ENCODE peak calls at places on chromosomes 6 and 20, in nine cellular contexts. G is heart left ventricle; L is osteoblast; U is foreskin keratinocyte; N is RWPE1; T is CD8-positive, alpha-beta T cell; W is CD8-positive, alpha-beta memory T cell; E is H9; C is iPS DF 6.9. A is an unnamed sample.

GRCh38 chr6:160132776-160133338 is 11.2 kb downstream of the SLC22A1 start:
- DNase-seq in N (peak), T (no peak), C (no peak), U (no peak), W (no peak), G (no peak), E (no peak), L (peak), A (no peak)

GRCh38 chr6:20699402-20699801 is 165.1 kb downstream of the CDKAL1 start:
- DNase-seq in C (no peak), N (peak), G (no peak), T (no peak), W (no peak), E (no peak), L (no peak), U (peak), A (no peak)

GRCh38 chr20:45053441-45054351 is 47.2 kb downstream of the KCNS1 start:
- DNase-seq in U (no peak), E (no peak), T (no peak), W (no peak), G (no peak), C (no peak), N (no peak), L (peak), A (no peak)

GRCh38 chr6:108592371-108593337 is 31.9 kb downstream of the FOXO3 start:
- DNase-seq in E (no peak), U (peak), N (no peak), L (peak), W (peak), C (no peak), T (peak), G (no peak), A (no peak)

GRCh38 chr6:44561062-44561591 is 173.6 kb downstream of the CDC5L start:
- DNase-seq in L (peak), E (no peak), C (no peak), W (no peak), N (no peak), T (no peak), G (no peak), U (no peak), A (no peak)

GRCh38 chr20:2858591-2858990 is 14.7 kb upstream of the PTPRA start:
- DNase-seq in W (no peak), L (no peak), E (no peak), C (no peak), T (no peak), U (no peak), N (no peak), G (no peak), A (no peak)

GRCh38 chr20:51306521-51307358 is 235.8 kb downstream of the NFATC2 start:
- DNase-seq in E (peak), N (peak), C (peak), W (peak), L (peak), T (peak), G (peak), U (no peak), A (peak)

GRCh38 chr20:37524859-37525708 is 2.6 kb downstream of the BLCAP start:
- DNase-seq in C (no peak), L (peak), T (peak), W (no peak), U (peak), E (no peak), G (no peak), N (peak), A (no peak)

GRCh38 chr6:21046276-21046675 is 512.0 kb downstream of the CDKAL1 start:
- DNase-seq in T (no peak), C (no peak), N (no peak), U (no peak), G (no peak), L (no peak), E (no peak), W (no peak), A (no peak)

GRCh38 chr6:138443979-138444378 is 40.0 kb downstream of the HEBP2 start:
- DNase-seq in U (no peak), G (no peak), L (no peak), W (no peak), N (no peak), T (no peak), E (no peak), C (no peak), A (no peak)

GRCh38 chr6:148414836-148415235 is 72.2 kb downstream of the SASH1 start:
- DNase-seq in E (no peak), T (no peak), U (peak), C (no peak), L (peak), N (peak), W (no peak), G (no peak), A (no peak)

GRCh38 chr6:105024803-105025202 is 67.9 kb downstream of the LIN28B start:
- DNase-seq in N (no peak), U (no peak), T (no peak), W (no peak), C (no peak), E (no peak), L (no peak), G (no peak), A (no peak)
- H3K27ac ChIP-seq in N (no peak), U (no peak), T (no peak), W (no peak), C (no peak), E (peak), L (no peak), G (no peak), A (no peak)

GRCh38 chr6:41626022-41626421 is 12.2 kb upstream of the MDFI start:
- DNase-seq in N (no peak), W (no peak), T (no peak), G (no peak), C (no peak), L (no peak), E (no peak), U (no peak), A (no peak)
- H3K27ac ChIP-seq in N (peak), W (no peak), T (no peak), G (no peak), C (no peak), L (no peak), E (no peak), U (no peak), A (no peak)

DNA sequence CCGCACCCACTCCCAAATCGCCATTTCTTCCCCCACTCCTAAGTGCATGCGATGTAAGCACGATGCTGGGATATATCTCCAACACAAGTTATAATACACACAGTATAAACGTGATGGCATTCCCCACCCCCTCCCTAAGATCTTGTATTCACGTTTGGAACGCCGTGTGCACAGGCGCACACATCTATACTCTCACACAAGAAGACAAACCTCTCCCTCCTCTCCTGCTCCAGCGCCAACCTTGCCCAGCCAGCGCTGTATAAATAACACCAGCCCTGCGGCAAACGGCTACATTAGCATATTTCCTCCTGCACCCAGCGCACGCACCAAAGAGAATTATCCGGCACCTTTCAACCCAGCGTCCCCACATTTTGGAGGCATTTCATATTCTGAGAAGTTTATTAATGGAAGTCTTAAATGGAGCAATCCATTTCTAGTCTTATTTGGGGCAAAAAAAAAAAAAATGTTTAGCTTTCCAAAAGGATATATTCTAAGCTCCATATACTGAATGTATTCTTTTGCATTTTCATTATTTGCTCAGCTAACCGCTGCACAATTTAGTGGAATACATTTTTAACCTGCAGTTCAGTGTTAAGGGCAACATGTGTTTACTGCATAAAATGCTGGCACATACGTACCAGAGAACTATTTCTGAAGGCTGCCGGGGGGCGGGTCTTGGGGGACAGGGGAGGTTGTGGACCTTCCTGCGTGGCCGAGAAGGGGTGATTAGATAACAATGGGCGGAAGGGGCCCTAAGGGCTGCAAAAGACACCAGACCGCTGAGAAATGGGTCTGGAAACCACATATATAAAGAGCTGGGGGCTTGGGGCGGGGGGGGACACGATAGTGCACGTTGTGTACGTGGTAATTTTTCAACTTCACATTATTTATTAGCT is 1.1 kb upstream of the SLC22A23 start:
- DNase-seq in E (peak), C (no peak), N (peak), W (no peak), U (no peak), T (peak), G (no peak), L (no peak), A (no peak)
- H3K27ac ChIP-seq in E (no peak), C (no peak), N (peak), W (no peak), U (no peak), T (no peak), G (peak), L (no peak), A (no peak)

GRCh38 chr6:40480678-40481077 is 106.5 kb downstream of the LRFN2 start:
- DNase-seq in G (no peak), U (no peak), T (no peak), C (no peak), N (no peak), E (no peak), W (no peak), L (peak), A (no peak)
- H3K27ac ChIP-seq in G (no peak), U (no peak), T (no peak), C (no peak), N (no peak), E (no peak), W (no peak), L (no peak), A (no peak)

GRCh38 chr6:7721654-7722053 is 4.2 kb upstream of the BMP6 start:
- DNase-seq in E (no peak), W (no peak), L (peak), U (no peak), T (no peak), C (no peak), N (no peak), G (no peak), A (no peak)
- H3K27ac ChIP-seq in E (no peak), W (no peak), L (no peak), U (no peak), T (no peak), C (no peak), N (no peak), G (no peak), A (no peak)

DNA sequence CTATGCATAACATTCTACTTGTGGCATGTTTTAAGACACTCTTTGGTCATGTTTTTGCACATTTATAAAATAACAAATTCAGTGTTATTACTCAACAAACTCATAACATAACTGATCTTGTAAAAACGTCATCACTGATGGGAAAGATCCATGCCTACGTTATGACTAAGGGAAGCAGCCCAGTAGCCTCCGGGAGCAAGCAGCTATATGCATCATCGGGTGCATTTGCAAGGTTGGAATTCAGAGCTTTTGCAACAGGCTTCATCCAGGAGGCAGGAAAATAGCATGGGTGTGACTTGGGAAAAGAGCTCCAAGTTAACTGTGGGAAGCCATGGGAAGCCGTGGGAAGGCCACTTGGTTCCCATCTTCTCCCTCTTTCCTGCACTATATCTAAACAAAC is 271.6 kb upstream of the SGK1 start:
- DNase-seq in W (no peak), L (no peak), U (peak), C (peak), G (no peak), T (no peak), E (peak), N (peak), A (peak)
- H3K27ac ChIP-seq in W (no peak), L (peak), U (peak), C (no peak), G (no peak), T (no peak), E (no peak), N (peak), A (no peak)